ENCODE peak calls at places on chromosomes 4 and X, in six cellular contexts. U is PC-3, B is GM23248, K is neural progenitor cell, V is GM23338, I is hepatocyte. E is an unnamed sample.

GRCh38 chr4:162409048-162409447 is 245.2 kb upstream of the FSTL5 start:
- DNase-seq in U (no peak), B (no peak), K (no peak), V (no peak), I (no peak), E (no peak)

GRCh38 chrX:142068365-142068764 is 136.7 kb downstream of the MAGEC2 start:
- DNase-seq in U (no peak), B (no peak), K (no peak), V (no peak), I (no peak), E (no peak)

GRCh38 chrX:149650162-149650561 is 18.6 kb upstream of the TMEM185A start:
- DNase-seq in U (no peak), B (no peak), K (no peak), V (no peak), I (no peak), E (no peak)

GRCh38 chrX:12378706-12379105 is 240.4 kb downstream of the FRMPD4 start:
- DNase-seq in U (no peak), B (no peak), K (no peak), V (no peak), I (no peak), E (no peak)

GRCh38 chrX:75301060-75301459 is 27.2 kb downstream of the UPRT start:
- DNase-seq in U (no peak), B (peak), K (no peak), V (no peak), I (no peak), E (no peak)

GRCh38 chrX:29143356-29143755 is 556.1 kb downstream of the IL1RAPL1 start:
- DNase-seq in U (peak), B (peak), K (no peak), V (no peak), I (no peak), E (no peak)

GRCh38 chrX:11196476-11196875 is 85.3 kb downstream of the HCCS start:
- DNase-seq in U (no peak), B (no peak), K (no peak), V (no peak), I (no peak), E (no peak)

GRCh38 chr4:95155759-95156451 is 392.9 kb downstream of the UNC5C start:
- DNase-seq in U (peak), B (peak), K (peak), V (peak), I (peak), E (peak)

GRCh38 chr4:76897522-76898384 is at the start of gene SOWAHB:
- DNase-seq in U (peak), B (peak), K (peak), V (peak), I (peak), E (no peak)

GRCh38 chrX:107714196-107714811 is 61.3 kb downstream of the TSC22D3 start:
- DNase-seq in U (no peak), B (peak), K (no peak), V (no peak), I (no peak), E (no peak)

GRCh38 chrX:110218591-110218990 is 99.3 kb downstream of the AMMECR1 start:
- DNase-seq in U (no peak), B (peak), K (no peak), V (no peak), I (no peak), E (no peak)

GRCh38 chrX:154398668-154399526 is 720 bp downstream of the RPL10 start:
- DNase-seq in U (peak), B (peak), K (peak), V (peak), I (peak), E (peak)

GRCh38 chr4:40515037-40515397 is 114.6 kb downstream of the RBM47 start:
- DNase-seq in U (peak), B (peak), K (no peak), V (no peak), I (peak), E (no peak)

GRCh38 chr4:54017308-54017707 is 47.1 kb downstream of the CHIC2 start:
- DNase-seq in U (no peak), B (no peak), K (peak), V (no peak), I (no peak), E (no peak)

GRCh38 chr4:133637161-133637560 is 488.1 kb downstream of the PCDH10 start:
- DNase-seq in U (no peak), B (no peak), K (no peak), V (no peak), I (no peak), E (no peak)

GRCh38 chr4:109548655-109549054 is 11.4 kb upstream of the MCUB start:
- DNase-seq in U (peak), B (peak), K (no peak), V (no peak), I (peak), E (no peak)

GRCh38 chrX:38142598-38142997 is 78.1 kb downstream of the SRPX start:
- DNase-seq in U (no peak), B (peak), K (no peak), V (no peak), I (no peak), E (no peak)

GRCh38 chr4:152983774-152984411 is 47.8 kb downstream of the FHDC1 start:
- DNase-seq in U (peak), B (peak), K (no peak), V (no peak), I (no peak), E (no peak)

GRCh38 chr4:118941799-118942198 is 53.1 kb downstream of the SYNPO2 start:
- DNase-seq in U (peak), B (no peak), K (no peak), V (no peak), I (no peak), E (no peak)

GRCh38 chr4:15971068-15971801 is 8.3 kb upstream of the FGFBP2 start:
- DNase-seq in U (no peak), B (no peak), K (no peak), V (no peak), I (no peak), E (no peak)

GRCh38 chrX:16087081-16087480 is 36.3 kb upstream of the GRPR start:
- DNase-seq in U (no peak), B (no peak), K (no peak), V (no peak), I (peak), E (no peak)

GRCh38 chr4:2788532-2789103 is 4.3 kb upstream of the SH3BP2 start:
- DNase-seq in U (no peak), B (peak), K (no peak), V (no peak), I (peak), E (no peak)

GRCh38 chr4:185280608-185281007 is 71.2 kb downstream of the SNX25 start:
- DNase-seq in U (no peak), B (no peak), K (no peak), V (no peak), I (no peak), E (no peak)

GRCh38 chr4:127047930-127048329 is 584.8 kb upstream of the INTU start:
- DNase-seq in U (no peak), B (no peak), K (no peak), V (no peak), I (no peak), E (no peak)

GRCh38 chr4:189265515-189265914 is 675.2 kb upstream of the FRG1 start:
- DNase-seq in U (no peak), B (no peak), K (no peak), V (peak), I (no peak), E (no peak)

GRCh38 chr4:152738812-152739211 is 40.7 kb downstream of the TIGD4 start:
- DNase-seq in U (no peak), B (peak), K (no peak), V (no peak), I (no peak), E (no peak)

GRCh38 chr4:56658410-56659003 is 22.6 kb downstream of the HOPX start:
- DNase-seq in U (no peak), B (no peak), K (no peak), V (no peak), I (no peak), E (no peak)

GRCh38 chr4:183599690-183600089 is 59.3 kb downstream of the RWDD4 start:
- DNase-seq in U (peak), B (no peak), K (no peak), V (no peak), I (no peak), E (peak)

GRCh38 chrX:77493677-77494553 is 46.7 kb downstream of the FGF16 start:
- DNase-seq in U (peak), B (peak), K (peak), V (peak), I (peak), E (no peak)

GRCh38 chr4:182133033-182133432 is 110.2 kb upstream of the TENM3 start:
- DNase-seq in U (no peak), B (no peak), K (no peak), V (no peak), I (no peak), E (no peak)

GRCh38 chr4:147578611-147579010 is 38.6 kb upstream of the TMEM184C start:
- DNase-seq in U (no peak), B (no peak), K (no peak), V (no peak), I (no peak), E (no peak)

DNA sequence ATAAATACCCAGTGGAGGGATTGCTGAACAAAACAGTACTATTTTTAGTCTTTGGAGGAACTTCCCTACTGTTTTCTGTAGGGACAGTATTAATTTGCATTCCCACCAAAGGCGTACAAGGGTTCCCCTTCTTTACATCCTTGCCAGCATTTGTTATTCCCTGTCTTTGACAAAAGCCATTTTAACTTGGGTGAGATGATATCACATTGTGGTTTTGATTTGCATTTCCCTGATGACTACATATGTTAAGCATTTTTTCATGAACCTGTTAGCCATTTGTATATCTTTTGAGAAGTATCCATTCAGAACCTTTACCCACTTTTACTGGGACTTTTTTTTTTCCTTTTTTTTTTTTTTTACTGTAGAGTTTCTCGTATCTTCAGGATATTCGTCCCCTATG is 126.2 kb upstream of the ANXA10 start:
- DNase-seq in U (peak), B (no peak), K (no peak), V (peak), I (no peak), E (no peak)
- TF ChIP-seq EZH2phosphoT487 in U (no peak), B (no peak), K (no peak), V (no peak), I (no peak), E (no peak)

DNA sequence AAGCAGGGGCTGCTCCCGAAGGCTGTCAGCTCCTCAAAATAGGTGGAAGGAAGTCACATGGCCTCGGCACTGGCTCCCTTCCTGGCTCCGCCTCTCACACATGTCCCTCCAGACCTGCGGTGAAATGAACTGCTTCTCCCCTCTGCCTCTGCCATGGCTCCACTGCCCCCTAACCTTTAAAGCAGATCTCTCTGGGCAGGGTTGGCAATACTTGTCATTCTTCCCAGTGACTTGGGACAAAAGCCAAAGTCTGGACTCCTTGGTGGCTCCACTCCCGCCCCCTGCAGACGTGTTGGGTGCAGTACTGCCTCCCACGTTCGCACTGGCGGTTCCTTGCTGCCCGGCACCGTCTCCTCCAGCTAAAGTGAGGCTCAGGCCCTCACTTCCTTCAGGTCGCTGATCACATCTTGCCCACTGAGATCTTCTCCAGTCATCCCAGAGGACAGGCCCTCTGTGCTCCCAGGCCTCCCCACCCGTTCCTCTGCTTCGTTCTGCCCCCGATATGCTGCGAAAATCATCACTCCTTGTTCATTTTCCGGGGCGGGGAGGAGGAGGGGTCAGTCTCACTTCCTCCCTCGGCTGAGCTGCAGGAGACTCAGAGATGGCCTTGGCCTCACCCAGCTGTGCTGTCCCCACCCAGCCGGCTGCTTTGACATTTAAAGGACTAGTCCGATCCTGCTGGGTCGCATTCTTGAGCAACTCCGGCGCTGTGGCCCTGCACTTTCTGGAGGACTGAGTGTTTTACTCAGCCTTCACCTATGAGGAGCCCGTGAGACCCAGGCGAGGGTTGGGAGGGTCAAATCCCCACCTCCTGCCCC is 97.4 kb downstream of the PHKA2 start:
- DNase-seq in U (peak), B (peak), K (peak), V (peak), I (peak), E (peak)
- TF ChIP-seq EZH2phosphoT487 in U (no peak), B (no peak), K (no peak), V (no peak), I (no peak), E (no peak)

GRCh38 chr4:7918981-7919380 is 20.7 kb downstream of the AFAP1 start:
- DNase-seq in U (no peak), B (peak), K (no peak), V (no peak), I (no peak), E (no peak)
- TF ChIP-seq EZH2phosphoT487 in U (no peak), B (no peak), K (no peak), V (no peak), I (no peak), E (no peak)

GRCh38 chr4:170872794-170873193 is 783.0 kb upstream of the AADAT start:
- DNase-seq in U (no peak), B (no peak), K (no peak), V (no peak), I (no peak), E (no peak)

DNA sequence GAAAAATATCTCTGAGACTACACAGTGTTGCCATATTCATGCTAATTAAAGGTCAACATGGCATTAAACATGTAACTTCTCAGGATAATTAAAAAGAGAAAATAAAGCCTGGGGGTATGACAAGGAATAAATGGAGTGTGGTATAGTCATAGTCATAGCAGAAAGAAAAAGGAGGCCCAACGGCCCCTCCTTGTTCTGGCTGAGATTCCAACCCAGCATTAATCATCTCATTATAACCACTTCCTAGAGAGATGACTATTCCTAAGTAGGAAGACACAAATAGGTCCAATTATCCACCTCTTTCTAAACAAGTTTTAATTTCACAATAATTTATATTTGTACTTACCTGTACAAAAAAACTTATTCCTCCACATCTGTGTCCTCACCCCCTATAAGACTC is 778.4 kb upstream of the AADAT start:
- DNase-seq in U (peak), B (no peak), K (no peak), V (no peak), I (no peak), E (no peak)
- TF ChIP-seq EZH2phosphoT487 in U (no peak), B (no peak), K (no peak), V (no peak), I (no peak), E (no peak)

DNA sequence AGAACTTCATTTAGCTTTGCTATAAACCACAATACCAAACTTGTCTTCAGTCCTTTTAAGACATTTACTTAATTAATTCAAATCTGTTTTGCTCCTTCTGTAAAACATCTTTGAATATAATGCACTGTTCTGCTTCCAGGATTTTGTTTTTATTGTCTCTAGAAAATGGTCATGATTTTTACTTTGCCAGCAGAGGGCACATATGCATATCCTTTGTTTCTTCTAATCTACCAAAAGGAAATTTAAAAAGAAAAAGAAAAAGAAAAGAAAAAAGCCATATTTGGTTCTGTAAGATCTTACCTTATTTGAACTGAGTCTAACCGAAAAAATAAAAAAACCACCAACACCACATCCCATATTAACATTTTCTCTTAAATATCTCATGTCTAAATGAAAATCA is 101.9 kb upstream of the CCSER1 start:
- DNase-seq in U (peak), B (peak), K (no peak), V (peak), I (peak), E (no peak)
- TF ChIP-seq EZH2phosphoT487 in U (no peak), B (no peak), K (no peak), V (no peak), I (no peak), E (no peak)

GRCh38 chr4:72991889-72992288 is 77.6 kb downstream of the COX18 start:
- DNase-seq in U (peak), B (no peak), K (no peak), V (no peak), I (no peak), E (no peak)

GRCh38 chr4:72993876-72994275 is 75.6 kb downstream of the COX18 start:
- DNase-seq in U (no peak), B (no peak), K (no peak), V (peak), I (no peak), E (no peak)

GRCh38 chr4:72983706-72984105 is 85.8 kb downstream of the COX18 start:
- DNase-seq in U (peak), B (no peak), K (no peak), V (peak), I (no peak), E (no peak)

GRCh38 chr4:72984351-72984750 is 85.2 kb downstream of the COX18 start:
- DNase-seq in U (no peak), B (no peak), K (no peak), V (no peak), I (no peak), E (no peak)

GRCh38 chr4:72987741-72988729 is 81.5 kb downstream of the COX18 start:
- DNase-seq in U (peak), B (peak), K (no peak), V (no peak), I (no peak), E (no peak)
- TF ChIP-seq EZH2phosphoT487 in U (no peak), B (no peak), K (no peak), V (no peak), I (no peak), E (no peak)

GRCh38 chr4:27684501-27685077 is 823.9 kb downstream of the STIM2 start:
- DNase-seq in U (peak), B (peak), K (peak), V (peak), I (peak), E (peak)
- TF ChIP-seq EZH2phosphoT487 in U (no peak), B (no peak), K (no peak), V (no peak), I (no peak), E (no peak)